ENCODE peak calls at places on chromosomes 13 and 19, in nine cellular contexts. One of them, this sample, is unnamed.

GRCh38 chr19:16637535-16637934 is 9.5 kb upstream of the MED26 start:
- DNase-seq in fibroblast of the aortic adventitia: no peak
- DNase-seq in stimulated activated CD8-positive, alpha-beta memory T cell treated with anti-CD3 and anti-CD28 coated beads, Interleukin-2, amount 100 ng/mL, for 48 hours: no peak
- DNase-seq in stimulated activated CD4-positive, alpha-beta T cell treated with anti-CD3 and anti-CD28 coated beads, Interleukin-12 subunit alpha, Interleukin-12 subunit beta, amount 100 ng/mL, for 4 hours: no peak
- DNase-seq in activated CD4-positive, alpha-beta T cell treated with anti-CD3 and anti-CD28 coated beads for 4 hours: no peak
- DNase-seq in sigmoid colon: no peak
- DNase-seq in IMR-90: peak; percentile 27
- DNase-seq in left cardiac atrium: no peak
- DNase-seq in GM04503: no peak
- DNase-seq in this sample: no peak

GRCh38 chr13:90485441-90485840 is 862.0 kb upstream of the MIR17HG start:
- DNase-seq in fibroblast of the aortic adventitia: peak; percentile 93
- DNase-seq in stimulated activated CD8-positive, alpha-beta memory T cell treated with anti-CD3 and anti-CD28 coated beads, Interleukin-2, amount 100 ng/mL, for 48 hours: no peak
- DNase-seq in stimulated activated CD4-positive, alpha-beta T cell treated with anti-CD3 and anti-CD28 coated beads, Interleukin-12 subunit alpha, Interleukin-12 subunit beta, amount 100 ng/mL, for 4 hours: no peak
- DNase-seq in activated CD4-positive, alpha-beta T cell treated with anti-CD3 and anti-CD28 coated beads for 4 hours: no peak
- DNase-seq in sigmoid colon: no peak
- DNase-seq in IMR-90: peak; percentile 65
- DNase-seq in left cardiac atrium: no peak
- DNase-seq in GM04503: peak; percentile 92
- DNase-seq in this sample: peak; percentile 88

GRCh38 chr19:33734913-33735312 is 61.8 kb upstream of the KCTD15 start:
- DNase-seq in fibroblast of the aortic adventitia: no peak
- DNase-seq in stimulated activated CD8-positive, alpha-beta memory T cell treated with anti-CD3 and anti-CD28 coated beads, Interleukin-2, amount 100 ng/mL, for 48 hours: no peak
- DNase-seq in stimulated activated CD4-positive, alpha-beta T cell treated with anti-CD3 and anti-CD28 coated beads, Interleukin-12 subunit alpha, Interleukin-12 subunit beta, amount 100 ng/mL, for 4 hours: no peak
- DNase-seq in activated CD4-positive, alpha-beta T cell treated with anti-CD3 and anti-CD28 coated beads for 4 hours: no peak
- DNase-seq in sigmoid colon: no peak
- DNase-seq in IMR-90: no peak
- DNase-seq in left cardiac atrium: no peak
- DNase-seq in GM04503: no peak
- DNase-seq in this sample: no peak

GRCh38 chr13:39835253-39835652 is 179.8 kb downstream of the COG6 start:
- DNase-seq in fibroblast of the aortic adventitia: no peak
- DNase-seq in stimulated activated CD8-positive, alpha-beta memory T cell treated with anti-CD3 and anti-CD28 coated beads, Interleukin-2, amount 100 ng/mL, for 48 hours: no peak
- DNase-seq in stimulated activated CD4-positive, alpha-beta T cell treated with anti-CD3 and anti-CD28 coated beads, Interleukin-12 subunit alpha, Interleukin-12 subunit beta, amount 100 ng/mL, for 4 hours: no peak
- DNase-seq in activated CD4-positive, alpha-beta T cell treated with anti-CD3 and anti-CD28 coated beads for 4 hours: no peak
- DNase-seq in sigmoid colon: no peak
- DNase-seq in IMR-90: no peak
- DNase-seq in left cardiac atrium: no peak
- DNase-seq in GM04503: no peak
- DNase-seq in this sample: no peak

GRCh38 chr13:26585136-26585535 is 27.7 kb downstream of the WASF3 start:
- DNase-seq in fibroblast of the aortic adventitia: peak; percentile 50
- DNase-seq in stimulated activated CD8-positive, alpha-beta memory T cell treated with anti-CD3 and anti-CD28 coated beads, Interleukin-2, amount 100 ng/mL, for 48 hours: no peak
- DNase-seq in stimulated activated CD4-positive, alpha-beta T cell treated with anti-CD3 and anti-CD28 coated beads, Interleukin-12 subunit alpha, Interleukin-12 subunit beta, amount 100 ng/mL, for 4 hours: no peak
- DNase-seq in activated CD4-positive, alpha-beta T cell treated with anti-CD3 and anti-CD28 coated beads for 4 hours: no peak
- DNase-seq in sigmoid colon: no peak
- DNase-seq in IMR-90: peak; percentile 73
- DNase-seq in left cardiac atrium: no peak
- DNase-seq in GM04503: no peak
- DNase-seq in this sample: no peak

GRCh38 chr19:5125376-5125775 is 156.5 kb downstream of the KDM4B start:
- DNase-seq in fibroblast of the aortic adventitia: no peak
- DNase-seq in stimulated activated CD8-positive, alpha-beta memory T cell treated with anti-CD3 and anti-CD28 coated beads, Interleukin-2, amount 100 ng/mL, for 48 hours: no peak
- DNase-seq in stimulated activated CD4-positive, alpha-beta T cell treated with anti-CD3 and anti-CD28 coated beads, Interleukin-12 subunit alpha, Interleukin-12 subunit beta, amount 100 ng/mL, for 4 hours: no peak
- DNase-seq in activated CD4-positive, alpha-beta T cell treated with anti-CD3 and anti-CD28 coated beads for 4 hours: no peak
- DNase-seq in sigmoid colon: no peak
- DNase-seq in IMR-90: no peak
- DNase-seq in left cardiac atrium: no peak
- DNase-seq in GM04503: no peak
- DNase-seq in this sample: no peak

GRCh38 chr19:7440188-7440975 is 48.5 kb downstream of the PEX11G start:
- DNase-seq in fibroblast of the aortic adventitia: no peak
- DNase-seq in stimulated activated CD8-positive, alpha-beta memory T cell treated with anti-CD3 and anti-CD28 coated beads, Interleukin-2, amount 100 ng/mL, for 48 hours: no peak
- DNase-seq in stimulated activated CD4-positive, alpha-beta T cell treated with anti-CD3 and anti-CD28 coated beads, Interleukin-12 subunit alpha, Interleukin-12 subunit beta, amount 100 ng/mL, for 4 hours: no peak
- DNase-seq in activated CD4-positive, alpha-beta T cell treated with anti-CD3 and anti-CD28 coated beads for 4 hours: no peak
- DNase-seq in sigmoid colon: no peak
- DNase-seq in IMR-90: no peak
- DNase-seq in left cardiac atrium: no peak
- DNase-seq in GM04503: no peak
- DNase-seq in this sample: no peak

GRCh38 chr13:71866173-71867091 is 572 bp downstream of the DACH1 start:
- DNase-seq in fibroblast of the aortic adventitia: no peak
- DNase-seq in stimulated activated CD8-positive, alpha-beta memory T cell treated with anti-CD3 and anti-CD28 coated beads, Interleukin-2, amount 100 ng/mL, for 48 hours: no peak
- DNase-seq in stimulated activated CD4-positive, alpha-beta T cell treated with anti-CD3 and anti-CD28 coated beads, Interleukin-12 subunit alpha, Interleukin-12 subunit beta, amount 100 ng/mL, for 4 hours: no peak
- DNase-seq in activated CD4-positive, alpha-beta T cell treated with anti-CD3 and anti-CD28 coated beads for 4 hours: peak; percentile 4
- DNase-seq in sigmoid colon: no peak
- DNase-seq in IMR-90: no peak
- DNase-seq in left cardiac atrium: peak; percentile 19
- DNase-seq in GM04503: no peak
- DNase-seq in this sample: peak; percentile 13

GRCh38 chr19:47330466-47330869 is 1.5 kb upstream of the C5AR2 start:
- DNase-seq in fibroblast of the aortic adventitia: no peak
- DNase-seq in stimulated activated CD8-positive, alpha-beta memory T cell treated with anti-CD3 and anti-CD28 coated beads, Interleukin-2, amount 100 ng/mL, for 48 hours: no peak
- DNase-seq in stimulated activated CD4-positive, alpha-beta T cell treated with anti-CD3 and anti-CD28 coated beads, Interleukin-12 subunit alpha, Interleukin-12 subunit beta, amount 100 ng/mL, for 4 hours: no peak
- DNase-seq in activated CD4-positive, alpha-beta T cell treated with anti-CD3 and anti-CD28 coated beads for 4 hours: no peak
- DNase-seq in sigmoid colon: no peak
- DNase-seq in IMR-90: peak; percentile 59
- DNase-seq in left cardiac atrium: no peak
- DNase-seq in GM04503: no peak
- DNase-seq in this sample: peak; percentile 8

GRCh38 chr19:19059837-19060611 is 3.8 kb upstream of the SLC25A42 start:
- DNase-seq in fibroblast of the aortic adventitia: no peak
- DNase-seq in stimulated activated CD8-positive, alpha-beta memory T cell treated with anti-CD3 and anti-CD28 coated beads, Interleukin-2, amount 100 ng/mL, for 48 hours: no peak
- DNase-seq in stimulated activated CD4-positive, alpha-beta T cell treated with anti-CD3 and anti-CD28 coated beads, Interleukin-12 subunit alpha, Interleukin-12 subunit beta, amount 100 ng/mL, for 4 hours: no peak
- DNase-seq in activated CD4-positive, alpha-beta T cell treated with anti-CD3 and anti-CD28 coated beads for 4 hours: no peak
- DNase-seq in sigmoid colon: no peak
- DNase-seq in IMR-90: no peak
- DNase-seq in left cardiac atrium: no peak
- DNase-seq in GM04503: no peak
- DNase-seq in this sample: no peak

GRCh38 chr19:33647146-33647545 is 25.4 kb downstream of the CHST8 start:
- DNase-seq in fibroblast of the aortic adventitia: no peak
- DNase-seq in stimulated activated CD8-positive, alpha-beta memory T cell treated with anti-CD3 and anti-CD28 coated beads, Interleukin-2, amount 100 ng/mL, for 48 hours: no peak
- DNase-seq in stimulated activated CD4-positive, alpha-beta T cell treated with anti-CD3 and anti-CD28 coated beads, Interleukin-12 subunit alpha, Interleukin-12 subunit beta, amount 100 ng/mL, for 4 hours: no peak
- DNase-seq in activated CD4-positive, alpha-beta T cell treated with anti-CD3 and anti-CD28 coated beads for 4 hours: no peak
- DNase-seq in sigmoid colon: no peak
- DNase-seq in IMR-90: no peak
- DNase-seq in left cardiac atrium: no peak
- DNase-seq in GM04503: no peak
- DNase-seq in this sample: no peak

GRCh38 chr19:17762505-17763229 is 11.4 kb downstream of the FCHO1 start:
- DNase-seq in fibroblast of the aortic adventitia: peak; percentile 29
- DNase-seq in stimulated activated CD8-positive, alpha-beta memory T cell treated with anti-CD3 and anti-CD28 coated beads, Interleukin-2, amount 100 ng/mL, for 48 hours: no peak
- DNase-seq in stimulated activated CD4-positive, alpha-beta T cell treated with anti-CD3 and anti-CD28 coated beads, Interleukin-12 subunit alpha, Interleukin-12 subunit beta, amount 100 ng/mL, for 4 hours: no peak
- DNase-seq in activated CD4-positive, alpha-beta T cell treated with anti-CD3 and anti-CD28 coated beads for 4 hours: no peak
- DNase-seq in sigmoid colon: no peak
- DNase-seq in IMR-90: peak; percentile 62
- DNase-seq in left cardiac atrium: no peak
- DNase-seq in GM04503: no peak
- DNase-seq in this sample: peak; percentile 68

GRCh38 chr19:39237200-39238184 is 7.3 kb downstream of the IFNL3 start:
- DNase-seq in fibroblast of the aortic adventitia: no peak
- DNase-seq in stimulated activated CD8-positive, alpha-beta memory T cell treated with anti-CD3 and anti-CD28 coated beads, Interleukin-2, amount 100 ng/mL, for 48 hours: no peak
- DNase-seq in stimulated activated CD4-positive, alpha-beta T cell treated with anti-CD3 and anti-CD28 coated beads, Interleukin-12 subunit alpha, Interleukin-12 subunit beta, amount 100 ng/mL, for 4 hours: peak; percentile 48
- DNase-seq in activated CD4-positive, alpha-beta T cell treated with anti-CD3 and anti-CD28 coated beads for 4 hours: peak; percentile 29
- DNase-seq in sigmoid colon: no peak
- DNase-seq in IMR-90: no peak
- DNase-seq in left cardiac atrium: no peak
- DNase-seq in GM04503: no peak
- DNase-seq in this sample: no peak

GRCh38 chr19:17522988-17523872 is 11.8 kb downstream of the PGLS start:
- DNase-seq in fibroblast of the aortic adventitia: no peak
- DNase-seq in stimulated activated CD8-positive, alpha-beta memory T cell treated with anti-CD3 and anti-CD28 coated beads, Interleukin-2, amount 100 ng/mL, for 48 hours: peak; percentile 60
- DNase-seq in stimulated activated CD4-positive, alpha-beta T cell treated with anti-CD3 and anti-CD28 coated beads, Interleukin-12 subunit alpha, Interleukin-12 subunit beta, amount 100 ng/mL, for 4 hours: peak; percentile 26
- DNase-seq in activated CD4-positive, alpha-beta T cell treated with anti-CD3 and anti-CD28 coated beads for 4 hours: peak; percentile 11
- DNase-seq in sigmoid colon: peak; percentile 74
- DNase-seq in IMR-90: no peak
- DNase-seq in left cardiac atrium: peak; percentile 65
- DNase-seq in GM04503: no peak
- DNase-seq in this sample: no peak

GRCh38 chr13:109243311-109243951 is 543.0 kb downstream of the IRS2 start:
- DNase-seq in fibroblast of the aortic adventitia: peak; percentile 87
- DNase-seq in stimulated activated CD8-positive, alpha-beta memory T cell treated with anti-CD3 and anti-CD28 coated beads, Interleukin-2, amount 100 ng/mL, for 48 hours: no peak
- DNase-seq in stimulated activated CD4-positive, alpha-beta T cell treated with anti-CD3 and anti-CD28 coated beads, Interleukin-12 subunit alpha, Interleukin-12 subunit beta, amount 100 ng/mL, for 4 hours: no peak
- DNase-seq in activated CD4-positive, alpha-beta T cell treated with anti-CD3 and anti-CD28 coated beads for 4 hours: no peak
- DNase-seq in sigmoid colon: no peak
- DNase-seq in IMR-90: peak; percentile 91
- DNase-seq in left cardiac atrium: peak; percentile 29
- DNase-seq in GM04503: peak; percentile 92
- DNase-seq in this sample: peak; percentile 87

GRCh38 chr13:41811588-41812021 is 149.3 kb downstream of the VWA8 start:
- DNase-seq in fibroblast of the aortic adventitia: no peak
- DNase-seq in stimulated activated CD8-positive, alpha-beta memory T cell treated with anti-CD3 and anti-CD28 coated beads, Interleukin-2, amount 100 ng/mL, for 48 hours: no peak
- DNase-seq in stimulated activated CD4-positive, alpha-beta T cell treated with anti-CD3 and anti-CD28 coated beads, Interleukin-12 subunit alpha, Interleukin-12 subunit beta, amount 100 ng/mL, for 4 hours: no peak
- DNase-seq in activated CD4-positive, alpha-beta T cell treated with anti-CD3 and anti-CD28 coated beads for 4 hours: no peak
- DNase-seq in sigmoid colon: no peak
- DNase-seq in IMR-90: no peak
- DNase-seq in left cardiac atrium: no peak
- DNase-seq in GM04503: no peak
- DNase-seq in this sample: no peak

GRCh38 chr13:98405107-98405571 is 171.8 kb downstream of the STK24 start:
- DNase-seq in fibroblast of the aortic adventitia: peak; percentile 32
- DNase-seq in stimulated activated CD8-positive, alpha-beta memory T cell treated with anti-CD3 and anti-CD28 coated beads, Interleukin-2, amount 100 ng/mL, for 48 hours: no peak
- DNase-seq in stimulated activated CD4-positive, alpha-beta T cell treated with anti-CD3 and anti-CD28 coated beads, Interleukin-12 subunit alpha, Interleukin-12 subunit beta, amount 100 ng/mL, for 4 hours: no peak
- DNase-seq in activated CD4-positive, alpha-beta T cell treated with anti-CD3 and anti-CD28 coated beads for 4 hours: no peak
- DNase-seq in sigmoid colon: no peak
- DNase-seq in IMR-90: no peak
- DNase-seq in left cardiac atrium: no peak
- DNase-seq in GM04503: no peak
- DNase-seq in this sample: peak; percentile 72

GRCh38 chr13:40505196-40505595 is 161.2 kb downstream of the FOXO1 start:
- DNase-seq in fibroblast of the aortic adventitia: no peak
- DNase-seq in stimulated activated CD8-positive, alpha-beta memory T cell treated with anti-CD3 and anti-CD28 coated beads, Interleukin-2, amount 100 ng/mL, for 48 hours: no peak
- DNase-seq in stimulated activated CD4-positive, alpha-beta T cell treated with anti-CD3 and anti-CD28 coated beads, Interleukin-12 subunit alpha, Interleukin-12 subunit beta, amount 100 ng/mL, for 4 hours: no peak
- DNase-seq in activated CD4-positive, alpha-beta T cell treated with anti-CD3 and anti-CD28 coated beads for 4 hours: no peak
- DNase-seq in sigmoid colon: no peak
- DNase-seq in IMR-90: no peak
- DNase-seq in left cardiac atrium: no peak
- DNase-seq in GM04503: no peak
- DNase-seq in this sample: no peak

GRCh38 chr13:72920097-72920496 is 138.2 kb downstream of the PIBF1 start:
- DNase-seq in fibroblast of the aortic adventitia: peak; percentile 16
- DNase-seq in stimulated activated CD8-positive, alpha-beta memory T cell treated with anti-CD3 and anti-CD28 coated beads, Interleukin-2, amount 100 ng/mL, for 48 hours: no peak
- DNase-seq in stimulated activated CD4-positive, alpha-beta T cell treated with anti-CD3 and anti-CD28 coated beads, Interleukin-12 subunit alpha, Interleukin-12 subunit beta, amount 100 ng/mL, for 4 hours: no peak
- DNase-seq in activated CD4-positive, alpha-beta T cell treated with anti-CD3 and anti-CD28 coated beads for 4 hours: no peak
- DNase-seq in sigmoid colon: no peak
- DNase-seq in IMR-90: peak; percentile 11
- DNase-seq in left cardiac atrium: peak; percentile 27
- DNase-seq in GM04503: no peak
- DNase-seq in this sample: peak; percentile 2

GRCh38 chr13:41746259-41746658 is 214.7 kb downstream of the VWA8 start:
- DNase-seq in fibroblast of the aortic adventitia: peak; percentile 54
- DNase-seq in stimulated activated CD8-positive, alpha-beta memory T cell treated with anti-CD3 and anti-CD28 coated beads, Interleukin-2, amount 100 ng/mL, for 48 hours: no peak
- DNase-seq in stimulated activated CD4-positive, alpha-beta T cell treated with anti-CD3 and anti-CD28 coated beads, Interleukin-12 subunit alpha, Interleukin-12 subunit beta, amount 100 ng/mL, for 4 hours: no peak
- DNase-seq in activated CD4-positive, alpha-beta T cell treated with anti-CD3 and anti-CD28 coated beads for 4 hours: no peak
- DNase-seq in sigmoid colon: no peak
- DNase-seq in IMR-90: peak; percentile 79
- DNase-seq in left cardiac atrium: no peak
- DNase-seq in GM04503: peak; percentile 42
- DNase-seq in this sample: peak; percentile 47

GRCh38 chr13:57865600-57866294 is 234.2 kb downstream of the PCDH17 start:
- DNase-seq in fibroblast of the aortic adventitia: no peak
- DNase-seq in stimulated activated CD8-positive, alpha-beta memory T cell treated with anti-CD3 and anti-CD28 coated beads, Interleukin-2, amount 100 ng/mL, for 48 hours: no peak
- DNase-seq in stimulated activated CD4-positive, alpha-beta T cell treated with anti-CD3 and anti-CD28 coated beads, Interleukin-12 subunit alpha, Interleukin-12 subunit beta, amount 100 ng/mL, for 4 hours: no peak
- DNase-seq in activated CD4-positive, alpha-beta T cell treated with anti-CD3 and anti-CD28 coated beads for 4 hours: no peak
- DNase-seq in sigmoid colon: no peak
- DNase-seq in IMR-90: no peak
- DNase-seq in left cardiac atrium: no peak
- DNase-seq in GM04503: no peak
- DNase-seq in this sample: peak; percentile 21

GRCh38 chr13:52968074-52968700 is 60.4 kb upstream of the OLFM4 start:
- DNase-seq in fibroblast of the aortic adventitia: peak; percentile 54
- DNase-seq in stimulated activated CD8-positive, alpha-beta memory T cell treated with anti-CD3 and anti-CD28 coated beads, Interleukin-2, amount 100 ng/mL, for 48 hours: peak; percentile 34
- DNase-seq in stimulated activated CD4-positive, alpha-beta T cell treated with anti-CD3 and anti-CD28 coated beads, Interleukin-12 subunit alpha, Interleukin-12 subunit beta, amount 100 ng/mL, for 4 hours: peak; percentile 52
- DNase-seq in activated CD4-positive, alpha-beta T cell treated with anti-CD3 and anti-CD28 coated beads for 4 hours: peak; percentile 54
- DNase-seq in sigmoid colon: peak; percentile 78
- DNase-seq in IMR-90: peak; percentile 60
- DNase-seq in left cardiac atrium: peak; percentile 74
- DNase-seq in GM04503: no peak
- DNase-seq in this sample: peak; percentile 72

GRCh38 chr19:58450836-58451357 is 525 bp upstream of the ZNF324B start:
- DNase-seq in fibroblast of the aortic adventitia: no peak
- DNase-seq in stimulated activated CD8-positive, alpha-beta memory T cell treated with anti-CD3 and anti-CD28 coated beads, Interleukin-2, amount 100 ng/mL, for 48 hours: no peak
- DNase-seq in stimulated activated CD4-positive, alpha-beta T cell treated with anti-CD3 and anti-CD28 coated beads, Interleukin-12 subunit alpha, Interleukin-12 subunit beta, amount 100 ng/mL, for 4 hours: no peak
- DNase-seq in activated CD4-positive, alpha-beta T cell treated with anti-CD3 and anti-CD28 coated beads for 4 hours: no peak
- DNase-seq in sigmoid colon: no peak
- DNase-seq in IMR-90: no peak
- DNase-seq in left cardiac atrium: no peak
- DNase-seq in GM04503: no peak
- DNase-seq in this sample: no peak

GRCh38 chr19:19062454-19063182 is 1.2 kb upstream of the SLC25A42 start:
- DNase-seq in fibroblast of the aortic adventitia: peak; percentile 18
- DNase-seq in stimulated activated CD8-positive, alpha-beta memory T cell treated with anti-CD3 and anti-CD28 coated beads, Interleukin-2, amount 100 ng/mL, for 48 hours: no peak
- DNase-seq in stimulated activated CD4-positive, alpha-beta T cell treated with anti-CD3 and anti-CD28 coated beads, Interleukin-12 subunit alpha, Interleukin-12 subunit beta, amount 100 ng/mL, for 4 hours: peak; percentile 13
- DNase-seq in activated CD4-positive, alpha-beta T cell treated with anti-CD3 and anti-CD28 coated beads for 4 hours: no peak
- DNase-seq in sigmoid colon: no peak
- DNase-seq in IMR-90: peak; percentile 63
- DNase-seq in left cardiac atrium: no peak
- DNase-seq in GM04503: no peak
- DNase-seq in this sample: no peak

GRCh38 chr13:93227906-93228801 is 1.5 kb downstream of the GPC6 start:
- DNase-seq in fibroblast of the aortic adventitia: peak; percentile 90
- DNase-seq in stimulated activated CD8-positive, alpha-beta memory T cell treated with anti-CD3 and anti-CD28 coated beads, Interleukin-2, amount 100 ng/mL, for 48 hours: no peak
- DNase-seq in stimulated activated CD4-positive, alpha-beta T cell treated with anti-CD3 and anti-CD28 coated beads, Interleukin-12 subunit alpha, Interleukin-12 subunit beta, amount 100 ng/mL, for 4 hours: no peak
- DNase-seq in activated CD4-positive, alpha-beta T cell treated with anti-CD3 and anti-CD28 coated beads for 4 hours: no peak
- DNase-seq in sigmoid colon: peak; percentile 86
- DNase-seq in IMR-90: peak; percentile 87
- DNase-seq in left cardiac atrium: peak; percentile 51
- DNase-seq in GM04503: peak; percentile 77
- DNase-seq in this sample: peak; percentile 93

This sample was measured in cardiac fibroblast.